ENCODE peak calls at places on chromosome 10, in five cellular contexts. C is uterus, R is left ventricle myocardium inferior, Y is A549, E is tibial artery. M is an unnamed sample.
A peak's percentile ranks its signal among the peaks of the same experiment; 100 is the strongest.

GRCh38 chr10:23702977-23703414 is 264.1 kb downstream of the OTUD1 start:
- DNase-seq in C (no peak), R (peak; percentile 22), Y (peak; percentile 77), E (no peak), M (peak; percentile 57)

GRCh38 chr10:86335831-86336230 is 30.8 kb downstream of the GRID1 start:
- DNase-seq in C (no peak), R (no peak), Y (no peak), E (peak; percentile 33), M (no peak)

GRCh38 chr10:36677170-36677768 is 448.1 kb upstream of the ANKRD30A start:
- DNase-seq in C (no peak), R (no peak), Y (no peak), E (no peak), M (no peak)

GRCh38 chr10:120614685-120615084 is 157.7 kb downstream of the PLPP4 start:
- DNase-seq in C (no peak), R (no peak), Y (no peak), E (no peak), M (no peak)

GRCh38 chr10:63105811-63106755 is 27.0 kb upstream of the NRBF2 start:
- DNase-seq in C (peak; percentile 57), R (peak; percentile 51), Y (no peak), E (no peak), M (peak; percentile 76)

GRCh38 chr10:89210794-89211425 is 3.8 kb upstream of the CH25H start:
- DNase-seq in C (no peak), R (no peak), Y (no peak), E (no peak), M (no peak)

GRCh38 chr10:94496010-94496409 is 49.6 kb upstream of the HELLS start:
- DNase-seq in C (no peak), R (no peak), Y (no peak), E (no peak), M (no peak)

GRCh38 chr10:3107426-3107961 is 40.1 kb downstream of the PFKP start:
- DNase-seq in C (peak; percentile 75), R (peak; percentile 81), Y (peak; percentile 95), E (peak; percentile 97), M (peak; percentile 95)

GRCh38 chr10:108275895-108276685 is 1111.6 kb upstream of the SORCS1 start:
- DNase-seq in C (no peak), R (no peak), Y (no peak), E (no peak), M (no peak)

GRCh38 chr10:113357688-113358306 is 195.1 kb upstream of the HABP2 start:
- DNase-seq in C (no peak), R (no peak), Y (no peak), E (no peak), M (no peak)

GRCh38 chr10:104288355-104288754 is 19.4 kb downstream of the GSTO2 start:
- DNase-seq in C (no peak), R (no peak), Y (peak; percentile 48), E (no peak), M (no peak)

GRCh38 chr10:78327778-78328591 is 294.3 kb downstream of the RPS24 start:
- DNase-seq in C (no peak), R (no peak), Y (no peak), E (peak; percentile 35), M (no peak)

GRCh38 chr10:59387951-59388431 is 25.6 kb upstream of the FAM13C start:
- DNase-seq in C (no peak), R (no peak), Y (peak; percentile 4), E (peak; percentile 65), M (peak; percentile 31)

GRCh38 chr10:90087197-90088007 is 386.0 kb downstream of the KIF20B start:
- DNase-seq in C (no peak), R (no peak), Y (peak; percentile 14), E (no peak), M (peak; percentile 97)

GRCh38 chr10:18216482-18216881 is 76.3 kb downstream of the CACNB2 start:
- DNase-seq in C (no peak), R (no peak), Y (peak; percentile 11), E (no peak), M (peak; percentile 13)

GRCh38 chr10:123380491-123381085 is 226.4 kb downstream of the BUB3 start:
- DNase-seq in C (no peak), R (no peak), Y (peak; percentile 35), E (no peak), M (peak; percentile 62)

GRCh38 chr10:96073722-96074121 is 30.3 kb downstream of the CCNJ start:
- DNase-seq in C (no peak), R (no peak), Y (peak; percentile 31), E (no peak), M (peak; percentile 67)

GRCh38 chr10:15486404-15486803 is 115.3 kb upstream of the FAM171A1 start:
- DNase-seq in C (no peak), R (no peak), Y (no peak), E (no peak), M (no peak)

GRCh38 chr10:131514454-131514853 is 202.9 kb upstream of the TCERG1L start:
- DNase-seq in C (no peak), R (no peak), Y (no peak), E (no peak), M (peak; percentile 1)

GRCh38 chr10:63268139-63268797 is 135.1 kb downstream of the NRBF2 start:
- DNase-seq in C (no peak), R (no peak), Y (peak; percentile 64), E (no peak), M (peak; percentile 39)

GRCh38 chr10:775245-776075 is 86.0 kb upstream of the DIP2C start:
- DNase-seq in C (no peak), R (no peak), Y (no peak), E (peak; percentile 92), M (no peak)

GRCh38 chr10:50541317-50541716 is 82.4 kb downstream of the SGMS1 start:
- DNase-seq in C (no peak), R (no peak), Y (no peak), E (no peak), M (no peak)

GRCh38 chr10:12511651-12512050 is 162.3 kb downstream of the CAMK1D start:
- DNase-seq in C (no peak), R (no peak), Y (no peak), E (no peak), M (no peak)

GRCh38 chr10:93290661-93291354 is 191.3 kb downstream of the MYOF start:
- DNase-seq in C (no peak), R (no peak), Y (no peak), E (no peak), M (no peak)

GRCh38 chr10:11720260-11720741 is 21.9 kb upstream of the ECHDC3 start:
- DNase-seq in C (no peak), R (no peak), Y (no peak), E (no peak), M (no peak)

GRCh38 chr10:124695259-124695658 is 48.9 kb downstream of the FAM53B start:
- DNase-seq in C (no peak), R (no peak), Y (no peak), E (no peak), M (no peak)

GRCh38 chr10:124698560-124699470 is 45.4 kb downstream of the FAM53B start:
- DNase-seq in C (no peak), R (no peak), Y (no peak), E (no peak), M (no peak)

GRCh38 chr10:124697837-124698559 is 46.2 kb downstream of the FAM53B start:
- DNase-seq in C (no peak), R (no peak), Y (no peak), E (no peak), M (peak; percentile 25)

GRCh38 chr10:124696446-124697392 is 47.5 kb downstream of the FAM53B start:
- DNase-seq in C (no peak), R (no peak), Y (no peak), E (no peak), M (no peak)

GRCh38 chr10:124697443-124697836 is 46.7 kb downstream of the FAM53B start:
- DNase-seq in C (no peak), R (no peak), Y (no peak), E (no peak), M (no peak)
- H3K4me3 ChIP-seq in C (no peak overlapping the region), R (no peak overlapping the region), Y (no peak overlapping the region), E (no peak overlapping the region), M (no peak overlapping the region)

DNA sequence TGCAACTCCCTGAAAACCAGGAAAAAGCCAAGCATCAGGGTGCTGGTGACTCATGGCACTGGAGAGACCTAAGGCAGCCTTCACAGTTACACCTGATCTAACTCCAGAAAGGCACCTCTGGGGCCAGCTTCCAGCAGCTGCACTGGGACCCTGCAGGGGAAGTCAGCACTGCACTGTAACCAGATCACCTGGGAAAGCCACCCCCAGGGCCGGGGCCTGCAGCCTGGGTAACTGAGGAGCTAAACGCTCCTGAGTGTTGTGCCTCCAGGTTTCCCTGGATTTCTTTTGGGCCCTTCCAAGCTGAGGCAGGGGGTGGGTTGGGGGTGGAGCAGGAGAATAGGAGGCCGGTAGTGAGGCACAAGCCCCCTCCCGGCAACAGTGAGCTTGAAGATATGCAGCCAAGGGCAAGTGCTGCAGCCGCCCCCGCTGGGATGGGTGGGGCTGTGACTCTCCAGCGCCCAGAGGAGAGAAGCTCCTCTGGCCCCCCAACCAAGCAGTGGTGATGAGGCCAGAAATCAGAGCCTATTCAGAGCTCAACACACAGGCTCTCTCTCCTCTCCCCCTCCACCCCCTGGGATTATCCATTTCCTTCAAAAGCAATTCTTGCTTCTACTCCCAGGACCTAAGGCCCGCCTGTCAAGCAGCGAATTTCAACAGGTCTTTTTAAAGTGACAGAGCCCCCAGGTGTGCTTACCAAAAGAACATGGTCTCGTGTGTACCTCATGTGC is 2.6 kb downstream of the CXCL12 start:
- DNase-seq in C (peak; percentile 28), R (no peak), Y (no peak), E (peak; percentile 50), M (no peak)
- H3K4me3 ChIP-seq in C (peak overlapping the region; percentile 66), R (peak overlapping the region; percentile 93), Y (no peak overlapping the region), E (peak overlapping the region; percentile 69), M (no peak overlapping the region)

GRCh38 chr10:13705526-13706169 is 118.9 kb downstream of the PRPF18 start:
- DNase-seq in C (no peak), R (peak; percentile 37), Y (no peak), E (no peak), M (no peak)
- H3K4me3 ChIP-seq in C (no peak overlapping the region), R (peak overlapping the region; percentile 74), Y (no peak overlapping the region), E (no peak overlapping the region), M (no peak overlapping the region)

GRCh38 chr10:87868277-87868676 is 4.9 kb downstream of the PTEN start:
- DNase-seq in C (no peak), R (no peak), Y (no peak), E (no peak), M (no peak)

GRCh38 chr10:87870154-87870553 is 6.7 kb downstream of the PTEN start:
- DNase-seq in C (no peak), R (no peak), Y (no peak), E (no peak), M (no peak)

GRCh38 chr10:87866575-87866974 is 3.1 kb downstream of the PTEN start:
- DNase-seq in C (no peak), R (no peak), Y (no peak), E (no peak), M (no peak)

GRCh38 chr10:87865201-87866025 is 2.0 kb downstream of the PTEN start:
- DNase-seq in C (no peak), R (no peak), Y (no peak), E (no peak), M (peak; percentile 33)

DNA sequence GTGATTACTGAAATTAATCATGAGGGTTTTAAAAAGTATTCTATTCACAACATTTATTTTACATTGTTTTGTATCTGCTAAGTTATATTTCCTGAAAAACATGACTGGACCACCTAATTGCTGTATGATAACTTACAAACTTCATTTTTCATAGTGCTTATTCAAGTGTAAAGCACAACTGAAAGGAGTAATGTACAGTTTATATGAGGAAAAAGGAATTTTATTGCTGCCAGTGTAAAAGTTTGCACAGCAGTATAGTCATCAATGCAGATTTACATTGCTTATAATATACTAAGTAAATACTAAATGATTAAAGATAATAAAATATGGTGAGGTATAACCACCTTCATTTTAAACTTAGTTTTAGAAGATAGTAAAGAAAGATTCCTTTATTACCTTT is 4.0 kb downstream of the PTEN start:
- DNase-seq in C (no peak), R (no peak), Y (no peak), E (no peak), M (peak; percentile 34)
- H3K4me3 ChIP-seq in C (peak overlapping the region; percentile 96), R (peak overlapping the region; percentile 86), Y (peak overlapping the region; percentile 78), E (peak overlapping the region; percentile 83), M (peak overlapping the region; percentile 89)

GRCh38 chr10:71675295-71675970 is 44.1 kb downstream of the C10orf105 start:
- DNase-seq in C (no peak), R (no peak), Y (no peak), E (no peak), M (peak; percentile 61)
- H3K4me3 ChIP-seq in C (no peak overlapping the region), R (no peak overlapping the region), Y (no peak overlapping the region), E (no peak overlapping the region), M (no peak overlapping the region)